ENCODE peak calls at places on chromosomes 3 and 15, in six cellular contexts. D is Peyer's patch, O is cardiac muscle cell, E is transverse colon, A is Calu3, P is brain microvascular endothelial cell. C is an unnamed sample.

GRCh38 chr3:170572665-170573253 is 13.1 kb downstream of the SLC7A14 start:
- DNase-seq in P (peak), A (peak), D (no peak), E (no peak), O (no peak), C (no peak)

GRCh38 chr3:128800241-128801187 is 74.5 kb downstream of the RAB7A start:
- DNase-seq in E (no peak), D (no peak), A (no peak), P (no peak), O (no peak), C (no peak)

GRCh38 chr3:128180913-128181312 is 27.6 kb downstream of the EEFSEC start:
- DNase-seq in D (no peak), A (no peak), P (no peak), O (no peak), E (no peak), C (no peak)

GRCh38 chr15:31236184-31237041 is 90.2 kb upstream of the KLF13 start:
- DNase-seq in E (peak), P (peak), O (peak), A (peak), D (no peak), C (no peak)

GRCh38 chr3:104596551-104596950 is 770.2 kb upstream of the ALCAM start:
- DNase-seq in P (peak), O (peak), E (no peak), A (peak), D (no peak), C (no peak)

GRCh38 chr15:80639168-80639555 is 55.9 kb upstream of the ABHD17C start:
- DNase-seq in O (no peak), A (no peak), P (no peak), D (no peak), E (no peak), C (no peak)

GRCh38 chr15:98124576-98124975 is 164.1 kb downstream of the ARRDC4 start:
- DNase-seq in O (no peak), P (no peak), D (no peak), E (no peak), A (no peak), C (no peak)

GRCh38 chr3:149000207-149000745 is 8.9 kb downstream of the GYG1 start:
- DNase-seq in E (no peak), A (no peak), O (no peak), D (no peak), P (no peak), C (no peak)

GRCh38 chr3:99875925-99876781 is 58.5 kb downstream of the CMSS1 start:
- DNase-seq in A (peak), P (peak), D (peak), E (peak), O (peak), C (peak)

GRCh38 chr3:105394177-105394576 is 27.5 kb downstream of the ALCAM start:
- DNase-seq in D (no peak), A (no peak), O (no peak), E (no peak), P (peak), C (no peak)

GRCh38 chr15:89379818-89380217 is 45.2 kb upstream of the POLG start:
- DNase-seq in O (no peak), A (peak), P (no peak), D (no peak), E (no peak), C (no peak)

GRCh38 chr3:197132916-197133530 is 103.4 kb upstream of the MELTF start:
- DNase-seq in E (no peak), A (no peak), P (no peak), O (no peak), D (no peak), C (no peak)

GRCh38 chr3:141366285-141367037 is 1.8 kb upstream of the ZBTB38 start:
- DNase-seq in O (peak), D (no peak), A (peak), E (peak), P (peak), C (no peak)

GRCh38 chr15:57635300-57635944 is 43.7 kb downstream of the MYZAP start:
- DNase-seq in E (peak), P (no peak), O (no peak), D (no peak), A (no peak), C (no peak)
- TF ChIP-seq CTCF in E (no peak), P (peak), O (no peak), D (no peak), A (no peak), C (no peak)

DNA sequence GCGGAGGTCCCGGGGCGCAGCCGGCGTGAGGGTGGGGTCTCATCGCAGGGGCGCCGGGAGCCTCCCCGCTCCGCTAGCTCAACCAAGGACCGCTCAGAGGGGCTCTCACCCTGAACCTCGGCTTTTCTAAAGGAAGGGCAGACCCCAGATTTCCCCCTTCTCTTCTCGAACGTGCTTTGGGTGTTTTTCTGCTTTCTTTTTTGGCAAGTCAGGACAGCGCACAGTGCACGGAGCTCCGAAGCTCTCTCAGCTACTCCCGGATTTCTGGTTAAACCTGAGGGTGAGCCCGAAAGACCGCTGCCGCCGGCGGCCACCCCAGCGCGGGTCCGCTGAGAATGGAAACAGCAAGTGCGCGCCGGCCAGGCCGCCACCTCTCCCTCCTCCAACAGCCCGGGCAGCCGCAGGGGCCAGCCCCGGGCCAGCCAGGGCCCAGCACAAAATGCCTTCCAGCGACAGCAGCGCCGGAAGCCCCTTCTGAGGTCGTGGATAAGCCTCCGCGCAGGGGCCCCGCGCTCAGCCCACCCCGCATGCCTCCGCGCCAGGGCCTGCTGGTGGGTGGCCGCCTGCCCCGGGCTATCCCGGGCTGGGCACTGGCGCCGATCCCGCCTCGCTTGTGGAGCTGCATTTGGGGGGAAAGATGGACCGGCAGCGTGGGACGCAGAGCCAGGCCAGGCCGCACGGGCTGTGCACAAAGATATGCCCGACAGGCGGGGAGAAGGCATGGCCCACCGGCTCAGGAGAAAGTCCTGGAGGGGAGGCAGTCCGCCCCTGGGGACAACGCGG is 8.2 kb upstream of the OCA2 start:
- DNase-seq in D (peak), P (no peak), E (no peak), O (peak), A (no peak), C (no peak)
- TF ChIP-seq CTCF in D (no peak), P (no peak), E (no peak), O (no peak), A (no peak), C (no peak)

GRCh38 chr15:60444289-60444912 is 34.5 kb downstream of the ICE2 start:
- DNase-seq in D (no peak), E (no peak), A (peak), O (no peak), P (peak), C (no peak)
- TF ChIP-seq CTCF in D (no peak), E (peak), A (peak), O (peak), P (peak), C (no peak)

GRCh38 chr3:49121244-49121671 is 635 bp upstream of the USP19 start:
- DNase-seq in E (no peak), A (no peak), P (no peak), D (no peak), O (no peak), C (no peak)

GRCh38 chr3:49119439-49119838 is 1.2 kb downstream of the USP19 start:
- DNase-seq in E (no peak), D (no peak), P (no peak), A (no peak), O (no peak), C (no peak)

GRCh38 chr3:49120096-49120437 is 556 bp downstream of the USP19 start:
- DNase-seq in A (no peak), E (no peak), O (no peak), P (no peak), D (no peak), C (no peak)

GRCh38 chr3:49122022-49122421 is 1.4 kb upstream of the USP19 start:
- DNase-seq in E (no peak), A (no peak), D (no peak), O (no peak), P (no peak), C (no peak)

GRCh38 chr3:49120438-49121135 is at the start of gene USP19:
- DNase-seq in D (peak), P (peak), O (peak), E (peak), A (peak), C (peak)
- TF ChIP-seq CTCF in D (no peak), P (no peak), O (no peak), E (no peak), A (no peak), C (no peak)

GRCh38 chr15:33675246-33675645 is 293.1 kb upstream of the CHRM5 start:
- DNase-seq in D (no peak), P (peak), E (no peak), O (peak), A (no peak), C (no peak)
- TF ChIP-seq CTCF in D (no peak), P (peak), E (no peak), O (peak), A (no peak), C (no peak)

GRCh38 chr15:75309711-75310110 is 26.2 kb upstream of the COMMD4 start:
- DNase-seq in E (no peak), O (no peak), A (no peak), P (peak), D (no peak), C (no peak)

GRCh38 chr15:75313116-75313845 is 22.6 kb upstream of the COMMD4 start:
- DNase-seq in D (no peak), P (no peak), O (no peak), E (no peak), A (no peak), C (no peak)

GRCh38 chr15:75314552-75315290 is 21.1 kb upstream of the COMMD4 start:
- DNase-seq in E (no peak), O (no peak), P (no peak), D (no peak), A (no peak), C (no peak)
- TF ChIP-seq CTCF in E (no peak), O (no peak), P (no peak), D (no peak), A (no peak), C (no peak)

DNA sequence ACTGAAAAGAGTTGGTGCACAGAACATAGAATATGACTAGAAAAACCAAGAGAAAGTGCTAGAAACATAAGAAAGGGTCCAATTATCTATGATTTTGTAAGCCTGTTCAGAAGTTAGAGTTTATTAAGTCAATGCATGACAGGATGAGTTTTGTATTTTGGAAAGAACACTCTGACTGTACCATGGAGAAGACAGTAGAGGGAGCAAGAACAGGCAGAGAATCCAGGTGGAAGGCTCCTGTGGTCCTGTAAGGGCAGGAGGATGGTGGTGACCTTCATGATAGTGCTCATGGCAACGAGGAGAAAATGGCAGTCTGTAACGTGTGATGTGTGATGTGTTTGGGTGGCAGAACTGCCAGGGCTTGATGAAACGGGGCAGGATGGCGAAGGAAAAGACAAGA is 249.1 kb downstream of the CTNNB1 start:
- DNase-seq in E (no peak), P (no peak), A (no peak), D (no peak), O (no peak), C (no peak)
- TF ChIP-seq CTCF in E (no peak), P (no peak), A (no peak), D (no peak), O (no peak), C (no peak)

C was measured in CD8-positive, alpha-beta T cell.